ENCODE peak calls at places on chromosomes 7 and 10, in seven cellular contexts. One of them, this sample, is unnamed.

GRCh38 chr7:123154231-123154860 is 45.4 kb downstream of the SLC13A1 start:
- DNase-seq in HepG2: peak; percentile 74
- DNase-seq in H1: peak; percentile 81
- DNase-seq in HCT116: peak; percentile 90
- DNase-seq in GM12878: peak; percentile 43
- DNase-seq in K562: peak; percentile 81
- DNase-seq in SK-N-SH: peak; percentile 49
- DNase-seq in this sample: peak; percentile 76

GRCh38 chr7:156203923-156204322 is 391.7 kb upstream of the SHH start:
- DNase-seq in SK-N-SH: no peak
- DNase-seq in HCT116: no peak
- DNase-seq in H1: no peak
- DNase-seq in HepG2: no peak
- DNase-seq in K562: no peak
- DNase-seq in GM12878: no peak
- DNase-seq in this sample: no peak

GRCh38 chr10:81348003-81348402 is 527.0 kb upstream of the NRG3 start:
- DNase-seq in HepG2: no peak
- DNase-seq in K562: no peak
- DNase-seq in GM12878: no peak
- DNase-seq in HCT116: no peak
- DNase-seq in H1: no peak
- DNase-seq in SK-N-SH: no peak
- DNase-seq in this sample: no peak

GRCh38 chr10:105875050-105875449 is 1234.0 kb downstream of the SORCS3 start:
- DNase-seq in SK-N-SH: no peak
- DNase-seq in GM12878: no peak
- DNase-seq in K562: no peak
- DNase-seq in HCT116: no peak
- DNase-seq in HepG2: no peak
- DNase-seq in H1: no peak
- DNase-seq in this sample: no peak

GRCh38 chr7:128915271-128915819 is 4.8 kb upstream of the KCP start:
- DNase-seq in GM12878: no peak
- DNase-seq in HCT116: no peak
- DNase-seq in HepG2: no peak
- DNase-seq in SK-N-SH: no peak
- DNase-seq in K562: no peak
- DNase-seq in H1: peak; percentile 55
- DNase-seq in this sample: no peak

GRCh38 chr10:4429538-4429937 is 396.5 kb upstream of the AKR1E2 start:
- DNase-seq in H1: no peak
- DNase-seq in HepG2: no peak
- DNase-seq in GM12878: no peak
- DNase-seq in K562: no peak
- DNase-seq in SK-N-SH: no peak
- DNase-seq in HCT116: no peak
- DNase-seq in this sample: no peak

GRCh38 chr10:47452495-47453434 is 31.1 kb downstream of the ANXA8 start:
- DNase-seq in GM12878: no peak
- DNase-seq in HCT116: no peak
- DNase-seq in K562: no peak
- DNase-seq in SK-N-SH: peak; percentile 30
- DNase-seq in HepG2: no peak
- DNase-seq in H1: no peak
- DNase-seq in this sample: no peak

GRCh38 chr10:110358869-110359629 is 54.3 kb upstream of the SMNDC1 start:
- DNase-seq in HepG2: no peak
- DNase-seq in SK-N-SH: no peak
- DNase-seq in K562: no peak
- DNase-seq in H1: no peak
- DNase-seq in GM12878: no peak
- DNase-seq in HCT116: peak; percentile 38
- DNase-seq in this sample: no peak

GRCh38 chr7:91280180-91280579 is 15.9 kb downstream of the FZD1 start:
- DNase-seq in H1: no peak
- DNase-seq in HepG2: no peak
- DNase-seq in SK-N-SH: no peak
- DNase-seq in GM12878: no peak
- DNase-seq in K562: no peak
- DNase-seq in HCT116: no peak
- DNase-seq in this sample: no peak

GRCh38 chr7:101121996-101122932 is 4.6 kb upstream of the SERPINE1 start:
- DNase-seq in H1: no peak
- DNase-seq in K562: peak; percentile 47
- DNase-seq in GM12878: no peak
- DNase-seq in HCT116: peak; percentile 63
- DNase-seq in SK-N-SH: no peak
- DNase-seq in HepG2: peak; percentile 93
- DNase-seq in this sample: peak; percentile 91

GRCh38 chr7:44249639-44250234 is 49.0 kb downstream of the YKT6 start:
- DNase-seq in SK-N-SH: no peak
- DNase-seq in HCT116: no peak
- DNase-seq in H1: no peak
- DNase-seq in GM12878: no peak
- DNase-seq in K562: no peak
- DNase-seq in HepG2: no peak
- DNase-seq in this sample: no peak

GRCh38 chr7:70620333-70621055 is 511.4 kb upstream of the GALNT17 start:
- DNase-seq in SK-N-SH: no peak
- DNase-seq in H1: no peak
- DNase-seq in HepG2: no peak
- DNase-seq in HCT116: no peak
- DNase-seq in K562: no peak
- DNase-seq in GM12878: no peak
- DNase-seq in this sample: no peak

GRCh38 chr7:38883706-38884105 is 25.3 kb downstream of the VPS41 start:
- DNase-seq in HCT116: no peak
- DNase-seq in SK-N-SH: no peak
- DNase-seq in GM12878: no peak
- DNase-seq in K562: no peak
- DNase-seq in H1: no peak
- DNase-seq in HepG2: no peak
- DNase-seq in this sample: no peak

GRCh38 chr7:23680417-23681405 is 712 bp downstream of the FAM221A start:
- DNase-seq in K562: no peak
- DNase-seq in GM12878: no peak
- DNase-seq in SK-N-SH: peak; percentile 90
- DNase-seq in HepG2: no peak
- DNase-seq in HCT116: no peak
- DNase-seq in H1: peak; percentile 72
- DNase-seq in this sample: no peak

GRCh38 chr7:71236488-71237179 is 104.7 kb downstream of the GALNT17 start:
- DNase-seq in K562: no peak
- DNase-seq in GM12878: no peak
- DNase-seq in SK-N-SH: no peak
- DNase-seq in HepG2: no peak
- DNase-seq in H1: no peak
- DNase-seq in HCT116: no peak
- DNase-seq in this sample: no peak

GRCh38 chr10:18246967-18247366 is 106.7 kb downstream of the CACNB2 start:
- DNase-seq in HCT116: no peak
- DNase-seq in GM12878: no peak
- DNase-seq in H1: no peak
- DNase-seq in HepG2: no peak
- DNase-seq in K562: no peak
- DNase-seq in SK-N-SH: no peak
- DNase-seq in this sample: no peak

GRCh38 chr10:124649209-124649608 is 95.0 kb downstream of the FAM53B start:
- DNase-seq in H1: no peak
- DNase-seq in HepG2: no peak
- DNase-seq in HCT116: no peak
- DNase-seq in GM12878: no peak
- DNase-seq in K562: no peak
- DNase-seq in SK-N-SH: peak; percentile 65
- DNase-seq in this sample: no peak

GRCh38 chr10:61683319-61683718 is 20.6 kb downstream of the CABCOCO1 start:
- DNase-seq in K562: no peak
- DNase-seq in HCT116: no peak
- DNase-seq in H1: no peak
- DNase-seq in HepG2: no peak
- DNase-seq in GM12878: no peak
- DNase-seq in SK-N-SH: no peak
- DNase-seq in this sample: no peak

GRCh38 chr10:17217661-17218306 is 10.3 kb upstream of the VIM start:
- DNase-seq in K562: no peak
- DNase-seq in H1: no peak
- DNase-seq in SK-N-SH: no peak
- DNase-seq in HepG2: no peak
- DNase-seq in HCT116: no peak
- DNase-seq in GM12878: no peak
- DNase-seq in this sample: no peak

GRCh38 chr7:10889266-10889898 is 84.3 kb upstream of the PHF14 start:
- DNase-seq in HepG2: peak; percentile 46
- DNase-seq in K562: peak; percentile 71
- DNase-seq in HCT116: peak; percentile 48
- DNase-seq in GM12878: no peak
- DNase-seq in H1: no peak
- DNase-seq in SK-N-SH: peak; percentile 78
- DNase-seq in this sample: peak; percentile 60

GRCh38 chr7:106111671-106112117 is 418 bp downstream of the SYPL1 start:
- DNase-seq in H1: no peak
- DNase-seq in SK-N-SH: peak; percentile 93
- DNase-seq in K562: no peak
- DNase-seq in GM12878: no peak
- DNase-seq in HCT116: peak; percentile 26
- DNase-seq in HepG2: peak; percentile 10
- DNase-seq in this sample: no peak

GRCh38 chr7:43781726-43782607 is 23.5 kb downstream of the BLVRA start:
- DNase-seq in K562: no peak
- DNase-seq in HepG2: peak; percentile 90
- DNase-seq in GM12878: no peak
- DNase-seq in HCT116: no peak
- DNase-seq in SK-N-SH: peak; percentile 20
- DNase-seq in H1: no peak
- DNase-seq in this sample: no peak

GRCh38 chr10:10816453-10816852 is 201.2 kb upstream of the CELF2 start:
- DNase-seq in HepG2: no peak
- DNase-seq in GM12878: no peak
- DNase-seq in SK-N-SH: no peak
- DNase-seq in K562: no peak
- DNase-seq in HCT116: no peak
- DNase-seq in H1: no peak
- DNase-seq in this sample: no peak

GRCh38 chr10:5608608-5609270 is 57.7 kb downstream of the ASB13 start:
- DNase-seq in HCT116: no peak
- DNase-seq in H1: no peak
- DNase-seq in GM12878: no peak
- DNase-seq in HepG2: no peak
- DNase-seq in SK-N-SH: no peak
- DNase-seq in K562: no peak
- DNase-seq in this sample: no peak

GRCh38 chr7:77989981-77990566 is 191.5 kb downstream of the PHTF2 start:
- DNase-seq in GM12878: no peak
- DNase-seq in SK-N-SH: no peak
- DNase-seq in HCT116: no peak
- DNase-seq in HepG2: no peak
- DNase-seq in H1: peak; percentile 81
- DNase-seq in K562: peak; percentile 80
- DNase-seq in this sample: peak; percentile 35
- H3K4me1 ChIP-seq in GM12878: no peaks in the 10 kb centered on the region
- H3K4me1 ChIP-seq in SK-N-SH: no peaks in the 10 kb centered on the region
- H3K4me1 ChIP-seq in HCT116: peaks cover 10% of the 10 kb centered on the region
- H3K4me1 ChIP-seq in HepG2: no peaks in the 10 kb centered on the region
- H3K4me1 ChIP-seq in H1: peaks cover 6% of the 10 kb centered on the region
- H3K4me1 ChIP-seq in K562: peaks cover 8% of the 10 kb centered on the region
- H3K4me1 ChIP-seq in this sample: no peaks in the 10 kb centered on the region

DNA sequence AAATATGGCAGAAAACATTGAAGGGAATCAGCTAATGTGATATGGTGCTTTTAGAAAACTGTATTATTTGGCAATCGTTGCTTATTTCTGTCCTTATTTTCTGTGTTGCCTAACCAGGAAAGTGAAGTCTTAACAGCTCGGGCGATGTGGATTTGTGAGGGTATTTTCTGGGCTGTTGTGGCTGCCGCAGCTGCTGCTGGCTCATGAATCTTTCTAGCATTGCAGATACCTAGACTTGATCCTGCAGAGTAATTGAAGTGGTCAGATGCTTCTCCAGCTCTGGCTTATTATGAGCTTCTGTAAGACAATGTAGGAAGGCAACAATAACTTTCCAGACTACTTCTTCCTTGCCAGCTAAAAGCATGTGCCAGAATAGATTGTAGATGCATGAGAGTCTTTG is 461.2 kb upstream of the POT1 start:
- DNase-seq in HCT116: no peak
- DNase-seq in GM12878: no peak
- DNase-seq in SK-N-SH: no peak
- DNase-seq in HepG2: no peak
- DNase-seq in K562: no peak
- DNase-seq in H1: no peak
- DNase-seq in this sample: no peak
- TF ChIP-seq YY1 in HCT116: no peak
- TF ChIP-seq YY1 in GM12878: no peak
- TF ChIP-seq YY1 in SK-N-SH: no peak
- TF ChIP-seq YY1 in HepG2: no peak
- TF ChIP-seq YY1 in K562: no peak
- TF ChIP-seq YY1 in H1: no peak
- TF ChIP-seq YY1 in this sample: no peak

GRCh38 chr7:117308891-117309290 is 14.0 kb downstream of the WNT2 start:
- DNase-seq in GM12878: no peak
- DNase-seq in H1: no peak
- DNase-seq in K562: no peak
- DNase-seq in SK-N-SH: no peak
- DNase-seq in HCT116: no peak
- DNase-seq in HepG2: no peak
- DNase-seq in this sample: no peak
- H3K4me1 ChIP-seq in GM12878: no peaks in the 10 kb centered on the region
- H3K4me1 ChIP-seq in H1: no peaks in the 10 kb centered on the region
- H3K4me1 ChIP-seq in K562: no peaks in the 10 kb centered on the region
- H3K4me1 ChIP-seq in SK-N-SH: no peaks in the 10 kb centered on the region
- H3K4me1 ChIP-seq in HCT116: no peaks in the 10 kb centered on the region
- H3K4me1 ChIP-seq in HepG2: no peaks in the 10 kb centered on the region
- H3K4me1 ChIP-seq in this sample: no peaks in the 10 kb centered on the region

DNA sequence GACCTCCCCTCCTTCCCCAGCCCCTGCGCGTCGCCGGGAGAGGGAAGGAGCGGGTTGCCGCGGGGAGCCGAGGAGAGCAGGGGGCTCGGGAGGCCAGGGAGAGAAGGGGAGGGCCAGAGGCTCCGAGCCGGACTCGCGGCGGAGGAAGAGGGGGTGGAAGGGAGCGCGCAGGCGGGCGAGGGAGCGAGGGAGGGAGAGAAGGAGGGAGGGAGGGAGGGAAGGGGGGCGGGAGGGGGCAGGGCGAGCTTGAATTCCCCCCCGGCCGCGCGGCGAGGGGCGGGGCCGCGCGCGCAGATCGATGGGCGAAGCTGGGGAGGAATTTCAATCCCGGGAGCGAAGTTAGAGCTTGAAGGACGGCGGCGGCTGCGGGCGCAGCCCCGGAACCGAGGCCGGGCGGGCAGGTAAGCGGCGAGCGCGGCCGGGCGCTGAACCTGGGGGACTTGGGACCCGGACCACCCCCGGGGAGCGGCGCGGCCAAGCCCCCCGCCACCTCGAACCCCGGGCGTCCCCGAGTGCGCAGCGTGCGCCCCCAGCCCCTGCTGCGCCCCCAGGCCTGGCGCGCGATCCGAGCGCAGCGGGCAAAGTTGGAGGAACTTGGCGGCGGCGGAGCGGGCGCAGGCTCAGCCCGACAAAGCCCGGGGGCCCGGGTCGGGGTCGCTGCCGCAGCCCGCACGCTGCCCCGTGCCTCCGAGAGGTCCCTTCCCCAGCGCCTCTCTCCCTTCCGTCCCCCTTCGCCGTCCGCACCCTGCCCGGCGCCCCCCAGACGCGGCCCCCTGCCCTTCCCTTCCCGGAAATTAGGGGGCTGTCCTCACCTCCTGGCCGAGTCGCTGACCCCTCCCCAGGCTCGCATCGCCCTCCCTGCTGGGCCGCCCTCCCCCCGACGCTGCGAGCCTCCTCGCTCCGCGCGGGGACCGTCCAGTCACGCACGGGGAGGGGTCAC is at the start of gene ELFN1:
- DNase-seq in GM12878: no peak
- DNase-seq in HCT116: no peak
- DNase-seq in K562: peak; percentile 57
- DNase-seq in H1: peak; percentile 82
- DNase-seq in SK-N-SH: peak; percentile 86
- DNase-seq in HepG2: no peak
- DNase-seq in this sample: peak; percentile 82
- TF ChIP-seq YY1 in GM12878: no peak
- TF ChIP-seq YY1 in HCT116: no peak
- TF ChIP-seq YY1 in K562: no peak
- TF ChIP-seq YY1 in H1: peak; percentile 17
- TF ChIP-seq YY1 in SK-N-SH: no peak
- TF ChIP-seq YY1 in HepG2: no peak
- TF ChIP-seq YY1 in this sample: no peak